ENCODE peak calls at places on chromosomes 16 and 17, in six cellular contexts. L is omental fat pad, Q is adrenal gland, U is epithelial cell of esophagus, X is GM13976, E is esophagus squamous epithelium. W is an unnamed sample.

GRCh38 chr17:80529104-80529903 is 15.3 kb upstream of the RPTOR start:
- DNase-seq in L (no peak), Q (no peak), U (no peak), X (no peak), E (no peak), W (no peak)

GRCh38 chr17:35069311-35069710 is 5.8 kb upstream of the RFFL start:
- DNase-seq in L (no peak), Q (no peak), U (peak; percentile 48), X (no peak), E (no peak), W (peak; percentile 54)

GRCh38 chr17:7307686-7308624 is 527 bp downstream of the EIF5A start:
- DNase-seq in L (no peak), Q (peak; percentile 58), U (peak; percentile 52), X (no peak), E (no peak), W (peak; percentile 69)

GRCh38 chr17:48630925-48631692 is 5.0 kb upstream of the HOXB9 start:
- DNase-seq in L (no peak), Q (no peak), U (no peak), X (no peak), E (no peak), W (peak; percentile 25)

GRCh38 chr16:49048557-49048956 is 233.1 kb downstream of the CBLN1 start:
- DNase-seq in L (no peak), Q (no peak), U (peak; percentile 65), X (no peak), E (no peak), W (no peak)

GRCh38 chr16:67509016-67509415 is 19.6 kb upstream of the RIPOR1 start:
- DNase-seq in L (no peak), Q (no peak), U (no peak), X (no peak), E (no peak), W (no peak)

GRCh38 chr17:1640329-1641064 is 5.0 kb downstream of the SCARF1 start:
- DNase-seq in L (no peak), Q (no peak), U (no peak), X (no peak), E (no peak), W (no peak)

GRCh38 chr17:67375761-67376160 is 1.3 kb upstream of the PITPNC1 start:
- DNase-seq in L (no peak), Q (no peak), U (no peak), X (no peak), E (no peak), W (no peak)

GRCh38 chr17:50087246-50087911 is 7.8 kb upstream of the PDK2 start:
- DNase-seq in L (peak; percentile 65), Q (peak; percentile 72), U (peak; percentile 61), X (peak; percentile 89), E (no peak), W (peak; percentile 74)

GRCh38 chr17:64661731-64661980 is 451 bp downstream of the SMURF2 start:
- DNase-seq in L (no peak), Q (peak; percentile 64), U (no peak), X (no peak), E (no peak), W (no peak)

GRCh38 chr16:47142469-47143328 is 1.0 kb downstream of the NETO2 start:
- DNase-seq in L (no peak), Q (peak; percentile 35), U (peak; percentile 46), X (peak; percentile 66), E (no peak), W (peak; percentile 49)

GRCh38 chr17:43579570-43580140 is 33.5 kb upstream of the ETV4 start:
- DNase-seq in L (no peak), Q (no peak), U (peak; percentile 95), X (no peak), E (no peak), W (peak; percentile 26)

GRCh38 chr17:55434721-55435120 is 13.1 kb upstream of the MMD start:
- DNase-seq in L (no peak), Q (no peak), U (peak; percentile 44), X (no peak), E (no peak), W (peak; percentile 48)

GRCh38 chr16:62954144-62955032 is 918.1 kb upstream of the CDH8 start:
- DNase-seq in L (no peak), Q (no peak), U (no peak), X (no peak), E (no peak), W (no peak)

GRCh38 chr16:11893571-11893970 is 22.2 kb downstream of the GSPT1 start:
- DNase-seq in L (no peak), Q (no peak), U (no peak), X (no peak), E (no peak), W (no peak)

GRCh38 chr17:76707985-76708807 is 2.6 kb downstream of the MXRA7 start:
- DNase-seq in L (no peak), Q (peak; percentile 77), U (no peak), X (no peak), E (no peak), W (no peak)

GRCh38 chr17:35801583-35802224 is 6.3 kb upstream of the MMP28 start:
- DNase-seq in L (no peak), Q (peak; percentile 46), U (no peak), X (no peak), E (no peak), W (peak; percentile 6)

GRCh38 chr17:69609495-69610315 is 195.2 kb downstream of the MAP2K6 start:
- DNase-seq in L (no peak), Q (peak; percentile 15), U (peak; percentile 40), X (no peak), E (no peak), W (peak; percentile 11)

GRCh38 chr17:41629316-41629715 is 4.9 kb upstream of the KRT17 start:
- DNase-seq in L (no peak), Q (no peak), U (no peak), X (no peak), E (no peak), W (no peak)

GRCh38 chr16:88815901-88816589 is 4.3 kb upstream of the APRT start:
- DNase-seq in L (no peak), Q (no peak), U (peak; percentile 48), X (peak; percentile 73), E (no peak), W (peak; percentile 67)

GRCh38 chr17:39235555-39236221 is 9.9 kb upstream of the STAC2 start:
- DNase-seq in L (no peak), Q (no peak), U (peak; percentile 69), X (peak; percentile 82), E (no peak), W (peak; percentile 76)

GRCh38 chr16:30895592-30896202 is 717 bp upstream of the CTF1 start:
- DNase-seq in L (no peak), Q (no peak), U (no peak), X (no peak), E (no peak), W (no peak)

GRCh38 chr16:73082608-73083007 is 34.7 kb upstream of the ZFHX3 start:
- DNase-seq in L (no peak), Q (peak; percentile 22), U (peak; percentile 96), X (no peak), E (no peak), W (no peak)

GRCh38 chr17:41966453-41967140 is at the start of gene CNP:
- DNase-seq in L (peak; percentile 69), Q (peak; percentile 92), U (peak; percentile 89), X (peak; percentile 98), E (peak; percentile 40), W (peak; percentile 96)

GRCh38 chr17:12924614-12925013 is 93.2 kb downstream of the ELAC2 start:
- DNase-seq in L (no peak), Q (no peak), U (no peak), X (no peak), E (no peak), W (no peak)

GRCh38 chr17:12927001-12927400 is 90.8 kb downstream of the ELAC2 start:
- DNase-seq in L (no peak), Q (no peak), U (no peak), X (no peak), E (no peak), W (no peak)

GRCh38 chr17:12927541-12928425 is 90.0 kb downstream of the ELAC2 start:
- DNase-seq in L (no peak), Q (peak; percentile 12), U (no peak), X (no peak), E (no peak), W (no peak)

DNA sequence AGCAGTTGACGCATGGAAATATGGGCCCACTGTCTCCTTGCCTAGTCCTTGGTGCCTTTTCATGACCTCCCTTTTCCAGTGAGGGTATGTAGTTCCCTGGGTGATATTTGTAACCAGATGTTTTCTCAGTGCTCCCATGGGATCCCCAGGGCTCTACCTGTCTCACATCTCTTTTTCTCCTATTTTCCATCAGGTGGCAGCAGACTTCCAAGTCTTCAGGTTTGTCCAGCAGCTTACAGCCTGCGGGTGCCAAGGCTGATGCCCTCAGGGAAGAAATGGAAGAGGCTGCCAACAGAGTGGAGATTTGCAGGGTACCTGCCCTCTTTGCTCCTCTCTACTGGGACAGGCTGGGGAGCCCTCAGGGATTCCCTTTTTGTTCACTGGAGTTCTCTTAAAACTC is 89.1 kb downstream of the ELAC2 start:
- DNase-seq in L (no peak), Q (no peak), U (no peak), X (no peak), E (no peak), W (peak; percentile 5)
- TF ChIP-seq CTCF in L (no peak), Q (no peak), U (peak; percentile 11), X (peak; percentile 6), E (peak; percentile 18), W (peak; percentile 8)

GRCh38 chr16:80899804-80900592 is 95.6 kb upstream of the CDYL2 start:
- DNase-seq in L (no peak), Q (peak; percentile 50), U (peak; percentile 7), X (no peak), E (no peak), W (no peak)
- TF ChIP-seq CTCF in L (no peak), Q (no peak), U (no peak), X (no peak), E (no peak), W (no peak)

DNA sequence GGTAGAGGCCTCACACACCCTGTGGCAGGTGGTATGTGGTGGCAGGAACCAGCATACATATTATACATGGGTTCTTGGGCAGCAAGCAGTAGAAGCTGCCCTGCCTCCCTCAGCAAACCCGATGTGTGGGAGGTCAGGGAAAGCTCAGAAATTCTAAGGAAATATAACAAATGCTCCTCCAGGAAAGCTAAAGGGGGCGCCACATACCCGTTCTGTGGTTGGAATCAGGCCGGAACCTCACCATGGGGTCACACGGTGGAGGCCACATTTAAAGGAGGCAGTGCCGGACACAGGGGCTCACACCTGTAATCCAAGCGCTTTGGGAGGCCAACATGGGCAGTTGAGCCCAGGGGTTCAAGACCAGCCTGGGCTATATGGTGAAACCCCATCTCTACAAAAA is 12.4 kb upstream of the KATNB1 start:
- DNase-seq in L (no peak), Q (no peak), U (no peak), X (no peak), E (no peak), W (no peak)
- TF ChIP-seq CTCF in L (no peak), Q (peak; percentile 32), U (no peak), X (no peak), E (peak; percentile 33), W (no peak)

GRCh38 chr17:59427425-59427921 is 96.0 kb downstream of the YPEL2 start:
- DNase-seq in L (no peak), Q (no peak), U (peak; percentile 70), X (peak; percentile 55), E (no peak), W (peak; percentile 54)

GRCh38 chr17:59425085-59425901 is 93.8 kb downstream of the YPEL2 start:
- DNase-seq in L (no peak), Q (no peak), U (no peak), X (peak; percentile 52), E (no peak), W (no peak)

GRCh38 chr17:59426031-59426430 is 94.6 kb downstream of the YPEL2 start:
- DNase-seq in L (no peak), Q (no peak), U (no peak), X (no peak), E (no peak), W (no peak)

GRCh38 chr17:59428896-59429460 is 97.5 kb downstream of the YPEL2 start:
- DNase-seq in L (no peak), Q (no peak), U (no peak), X (no peak), E (no peak), W (no peak)

GRCh38 chr17:59427996-59428395 is 96.5 kb downstream of the YPEL2 start:
- DNase-seq in L (no peak), Q (no peak), U (peak; percentile 42), X (no peak), E (no peak), W (no peak)
- TF ChIP-seq CTCF in L (no peak), Q (no peak), U (no peak), X (no peak), E (no peak), W (no peak)

W was measured in GM12865.